ENCODE peak calls at places on chromosomes 13 and 19, in four cellular contexts. One of them, this sample, is unnamed. For H3K36me3, the result is how much of the 10 kb centered on the place peaks cover.

GRCh38 chr19:29482855-29483640 is 42.7 kb upstream of the VSTM2B start:
- DNase-seq in HepG2: no peak
- DNase-seq in GM12878: no peak
- DNase-seq in K562: no peak
- DNase-seq in this sample: no peak

GRCh38 chr19:21143846-21144245 is 2.0 kb downstream of the ZNF431 start:
- DNase-seq in K562: no peak
- DNase-seq in HepG2: no peak
- DNase-seq in GM12878: no peak
- DNase-seq in this sample: no peak

GRCh38 chr13:43008591-43008990 is 14.8 kb upstream of the DNAJC15 start:
- DNase-seq in K562: no peak
- DNase-seq in HepG2: no peak
- DNase-seq in GM12878: no peak
- DNase-seq in this sample: no peak

GRCh38 chr19:13165091-13165997 is 15.1 kb downstream of the IER2 start:
- DNase-seq in K562: no peak
- DNase-seq in GM12878: no peak
- DNase-seq in HepG2: no peak
- DNase-seq in this sample: no peak

GRCh38 chr19:7657047-7657779 is 11.6 kb upstream of the RETN start:
- DNase-seq in K562: no peak
- DNase-seq in HepG2: no peak
- DNase-seq in GM12878: no peak
- DNase-seq in this sample: no peak

GRCh38 chr19:17339088-17339741 is 1.9 kb downstream of the GTPBP3 start:
- DNase-seq in GM12878: no peak
- DNase-seq in K562: peak
- DNase-seq in HepG2: no peak
- DNase-seq in this sample: peak

GRCh38 chr13:50406831-50407230 is 391.6 kb downstream of the KCNRG start:
- DNase-seq in K562: no peak
- DNase-seq in HepG2: no peak
- DNase-seq in GM12878: no peak
- DNase-seq in this sample: no peak

GRCh38 chr13:106753241-106753640 is 185.3 kb upstream of the ARGLU1 start:
- DNase-seq in HepG2: no peak
- DNase-seq in GM12878: no peak
- DNase-seq in K562: no peak
- DNase-seq in this sample: no peak

GRCh38 chr13:37011002-37011401 is 10.4 kb downstream of the EXOSC8 start:
- DNase-seq in GM12878: no peak
- DNase-seq in K562: no peak
- DNase-seq in HepG2: no peak
- DNase-seq in this sample: no peak

GRCh38 chr19:48878219-48879024 is 6.2 kb downstream of the PPP1R15A start:
- DNase-seq in K562: peak
- DNase-seq in GM12878: no peak
- DNase-seq in HepG2: no peak
- DNase-seq in this sample: no peak

GRCh38 chr13:83216521-83217245 is 665.6 kb downstream of the SLITRK1 start:
- DNase-seq in K562: no peak
- DNase-seq in HepG2: no peak
- DNase-seq in GM12878: no peak
- DNase-seq in this sample: no peak

GRCh38 chr13:113399755-113400149 is 35.8 kb upstream of the GRTP1 start:
- DNase-seq in K562: no peak
- DNase-seq in GM12878: no peak
- DNase-seq in HepG2: no peak
- DNase-seq in this sample: no peak

GRCh38 chr13:32115069-32115468 is 83.5 kb downstream of the FRY start:
- DNase-seq in GM12878: no peak
- DNase-seq in HepG2: no peak
- DNase-seq in K562: no peak
- DNase-seq in this sample: no peak

GRCh38 chr13:69755101-69755500 is 352.5 kb upstream of the ATXN8OS start:
- DNase-seq in GM12878: no peak
- DNase-seq in K562: no peak
- DNase-seq in HepG2: no peak
- DNase-seq in this sample: no peak

GRCh38 chr13:57507752-57508463 is 123.6 kb upstream of the PCDH17 start:
- DNase-seq in HepG2: no peak
- DNase-seq in K562: no peak
- DNase-seq in GM12878: no peak
- DNase-seq in this sample: no peak

GRCh38 chr13:75478659-75479058 is 3.3 kb downstream of the TBC1D4 start:
- DNase-seq in GM12878: no peak
- DNase-seq in HepG2: peak
- DNase-seq in K562: no peak
- DNase-seq in this sample: no peak

GRCh38 chr13:82136880-82137279 is 1745.4 kb downstream of the SLITRK1 start:
- DNase-seq in HepG2: no peak
- DNase-seq in GM12878: no peak
- DNase-seq in K562: no peak
- DNase-seq in this sample: no peak

GRCh38 chr19:41541990-41542584 is 33.9 kb upstream of the CEACAM21 start:
- DNase-seq in K562: peak
- DNase-seq in HepG2: peak
- DNase-seq in GM12878: no peak
- DNase-seq in this sample: peak

GRCh38 chr13:112210401-112210800 is 143.5 kb downstream of the SOX1 start:
- DNase-seq in HepG2: no peak
- DNase-seq in GM12878: no peak
- DNase-seq in K562: no peak
- DNase-seq in this sample: no peak

GRCh38 chr19:33488826-33489225 is 32.8 kb downstream of the PEPD start:
- DNase-seq in GM12878: no peak
- DNase-seq in HepG2: no peak
- DNase-seq in K562: no peak
- DNase-seq in this sample: no peak

GRCh38 chr19:58059003-58059671 is at the start of gene ZNF135:
- DNase-seq in HepG2: no peak
- DNase-seq in K562: no peak
- DNase-seq in GM12878: no peak
- DNase-seq in this sample: peak

GRCh38 chr13:70623260-70623659 is 515.0 kb upstream of the KLHL1 start:
- DNase-seq in K562: no peak
- DNase-seq in HepG2: no peak
- DNase-seq in GM12878: no peak
- DNase-seq in this sample: peak

GRCh38 chr19:55435020-55435419 is 8.1 kb downstream of the SHISA7 start:
- DNase-seq in K562: no peak
- DNase-seq in HepG2: no peak
- DNase-seq in GM12878: no peak
- DNase-seq in this sample: no peak

GRCh38 chr13:39602277-39602613 is 748 bp downstream of the LHFPL6 start:
- DNase-seq in GM12878: no peak
- DNase-seq in K562: no peak
- DNase-seq in HepG2: no peak
- DNase-seq in this sample: no peak

GRCh38 chr13:32135655-32136054 is 104.1 kb downstream of the FRY start:
- DNase-seq in K562: no peak
- DNase-seq in GM12878: no peak
- DNase-seq in HepG2: no peak
- DNase-seq in this sample: no peak

GRCh38 chr13:26041476-26041875 is 10.3 kb downstream of the SHISA2 start:
- DNase-seq in K562: no peak
- DNase-seq in GM12878: no peak
- DNase-seq in HepG2: no peak
- DNase-seq in this sample: no peak

GRCh38 chr19:47232422-47233211 is 1.6 kb upstream of the BBC3 start:
- DNase-seq in GM12878: no peak
- DNase-seq in HepG2: no peak
- DNase-seq in K562: no peak
- DNase-seq in this sample: no peak

GRCh38 chr13:27775943-27776342 is 16.3 kb upstream of the GSX1 start:
- DNase-seq in K562: no peak
- DNase-seq in HepG2: no peak
- DNase-seq in GM12878: no peak
- DNase-seq in this sample: no peak

GRCh38 chr19:28239270-28239669 is 973.7 kb downstream of the UQCRFS1 start:
- DNase-seq in K562: peak
- DNase-seq in HepG2: no peak
- DNase-seq in GM12878: no peak
- DNase-seq in this sample: peak

GRCh38 chr13:44312898-44313551 is 60.6 kb upstream of the SERP2 start:
- DNase-seq in K562: no peak
- DNase-seq in GM12878: no peak
- DNase-seq in HepG2: peak
- DNase-seq in this sample: no peak

GRCh38 chr13:20689291-20689690 is 14.2 kb upstream of the IL17D start:
- DNase-seq in GM12878: no peak
- DNase-seq in K562: no peak
- DNase-seq in HepG2: no peak
- DNase-seq in this sample: no peak

GRCh38 chr13:27481766-27482165 is 31.4 kb upstream of the MTIF3 start:
- DNase-seq in K562: peak
- DNase-seq in GM12878: no peak
- DNase-seq in HepG2: peak
- DNase-seq in this sample: peak

GRCh38 chr13:48319458-48320395 is 16.2 kb downstream of the RB1 start:
- DNase-seq in HepG2: no peak
- DNase-seq in K562: no peak
- DNase-seq in GM12878: no peak
- DNase-seq in this sample: no peak

GRCh38 chr13:30429721-30430694 is 7.7 kb downstream of the UBE2L5 start:
- DNase-seq in GM12878: peak
- DNase-seq in K562: peak
- DNase-seq in HepG2: no peak
- DNase-seq in this sample: no peak

GRCh38 chr19:30313353-30313750 is 58.8 kb upstream of the ZNF536 start:
- DNase-seq in GM12878: no peak
- DNase-seq in HepG2: no peak
- DNase-seq in K562: no peak
- DNase-seq in this sample: no peak

GRCh38 chr19:39830406-39830805 is 3.6 kb downstream of the DYRK1B start:
- DNase-seq in K562: no peak
- DNase-seq in GM12878: no peak
- DNase-seq in HepG2: no peak
- DNase-seq in this sample: no peak
- H3K36me3 ChIP-seq in K562: half or more
- H3K36me3 ChIP-seq in GM12878: under half
- H3K36me3 ChIP-seq in HepG2: under half
- H3K36me3 ChIP-seq in this sample: half or more

GRCh38 chr13:51501096-51501495 is 48.3 kb upstream of the INTS6 start:
- DNase-seq in HepG2: no peak
- DNase-seq in K562: no peak
- DNase-seq in GM12878: no peak
- DNase-seq in this sample: no peak

GRCh38 chr13:51500687-51501086 is 47.9 kb upstream of the INTS6 start:
- DNase-seq in K562: no peak
- DNase-seq in GM12878: no peak
- DNase-seq in HepG2: no peak
- DNase-seq in this sample: no peak

GRCh38 chr13:51502206-51502651 is 49.4 kb upstream of the INTS6 start:
- DNase-seq in K562: no peak
- DNase-seq in HepG2: no peak
- DNase-seq in GM12878: peak
- DNase-seq in this sample: no peak

GRCh38 chr13:51499841-51500240 is 47.0 kb upstream of the INTS6 start:
- DNase-seq in K562: no peak
- DNase-seq in HepG2: no peak
- DNase-seq in GM12878: no peak
- DNase-seq in this sample: no peak

GRCh38 chr13:51501592-51502205 is 48.9 kb upstream of the INTS6 start:
- DNase-seq in HepG2: no peak
- DNase-seq in K562: no peak
- DNase-seq in GM12878: no peak
- DNase-seq in this sample: no peak
- TF ChIP-seq FOXM1 in HepG2: no peak
- TF ChIP-seq FOXM1 in K562: no peak
- TF ChIP-seq FOXM1 in GM12878: no peak
- TF ChIP-seq FOXM1 in this sample: no peak

DNA sequence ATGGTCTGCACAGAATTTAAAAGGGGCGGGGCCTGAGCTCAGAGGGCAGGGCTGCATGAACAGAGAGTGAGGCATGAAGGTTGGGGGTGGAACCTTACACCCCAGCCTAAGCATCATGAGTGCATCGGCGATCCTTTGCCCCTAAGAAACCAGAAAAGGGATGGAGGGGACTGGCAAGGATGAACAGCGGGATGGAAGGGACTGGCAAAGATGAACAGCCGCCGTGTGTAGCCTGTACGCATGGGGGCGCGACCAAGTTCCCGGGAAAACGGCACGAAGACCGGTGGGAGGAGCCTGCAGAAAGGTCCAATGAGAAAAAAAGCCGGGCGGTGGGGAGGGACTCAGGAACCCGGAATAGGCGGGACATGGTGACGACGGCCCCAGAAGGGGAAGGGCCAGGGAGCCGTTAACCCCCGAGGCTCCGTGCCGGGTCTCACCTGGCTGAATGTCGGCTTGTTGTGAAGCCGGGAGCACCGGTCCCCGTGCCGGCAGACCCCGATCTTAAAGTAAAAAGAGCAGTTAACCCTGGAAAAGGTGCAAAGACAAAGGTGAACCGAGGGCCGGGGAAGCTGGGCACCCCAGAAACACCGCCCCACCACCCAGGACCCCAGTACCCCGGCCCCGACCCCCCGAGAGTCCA is 410 bp downstream of the U2AF1L4 start:
- DNase-seq in GM12878: peak
- DNase-seq in HepG2: peak
- DNase-seq in K562: peak
- DNase-seq in this sample: peak
- H3K36me3 ChIP-seq in GM12878: under half
- H3K36me3 ChIP-seq in HepG2: under half
- H3K36me3 ChIP-seq in K562: under half
- H3K36me3 ChIP-seq in this sample: under half

GRCh38 chr19:54014920-54015560 is 23.6 kb downstream of the CACNG6 start:
- DNase-seq in K562: no peak
- DNase-seq in GM12878: no peak
- DNase-seq in HepG2: no peak
- DNase-seq in this sample: no peak

GRCh38 chr19:54013866-54014265 is 22.4 kb downstream of the CACNG6 start:
- DNase-seq in GM12878: no peak
- DNase-seq in K562: no peak
- DNase-seq in HepG2: no peak
- DNase-seq in this sample: no peak

GRCh38 chr19:54021932-54022331 is 30.5 kb downstream of the CACNG6 start:
- DNase-seq in GM12878: no peak
- DNase-seq in HepG2: peak
- DNase-seq in K562: no peak
- DNase-seq in this sample: no peak

GRCh38 chr19:54021363-54021762 is 29.9 kb downstream of the CACNG6 start:
- DNase-seq in HepG2: no peak
- DNase-seq in GM12878: no peak
- DNase-seq in K562: no peak
- DNase-seq in this sample: no peak

DNA sequence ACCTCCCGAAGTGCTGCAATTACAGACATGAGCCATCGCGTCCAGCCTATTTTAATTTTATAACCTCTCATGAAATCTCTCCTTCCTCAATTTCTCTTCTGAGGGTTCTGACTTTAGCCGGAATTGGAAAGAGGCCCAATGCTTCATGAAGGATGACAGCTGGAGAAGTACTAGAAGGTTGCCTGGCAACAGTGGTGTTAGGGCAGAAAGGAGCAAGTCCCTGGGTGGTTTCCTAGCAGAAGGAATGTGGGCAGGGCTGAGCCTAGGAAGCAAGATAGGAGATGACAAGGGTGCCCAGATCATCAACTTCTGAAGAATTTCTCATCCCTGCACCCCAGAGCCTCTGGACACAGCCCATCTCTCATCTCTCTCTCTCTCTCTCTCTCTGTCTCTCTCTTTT is 25.8 kb downstream of the CACNG6 start:
- DNase-seq in K562: no peak
- DNase-seq in GM12878: no peak
- DNase-seq in HepG2: no peak
- DNase-seq in this sample: no peak
- TF ChIP-seq FOXM1 in K562: no peak
- TF ChIP-seq FOXM1 in GM12878: no peak
- TF ChIP-seq FOXM1 in HepG2: no peak
- TF ChIP-seq FOXM1 in this sample: no peak

This sample was measured in SK-N-SH.